ENCODE peak calls at places on chromosome 21, in eight cellular contexts. N is stomach, W is GM06990, A is cardiac muscle cell, O is suprapubic skin, L is H1, J is endodermal cell, I is left lung. D is an unnamed sample. For H3K36me3, the result is how much of the 10 kb centered on the place peaks cover.

GRCh38 chr21:44353200-44353970 is at the start of gene TRPM2:
- DNase-seq in N (peak), W (peak), A (no peak), O (peak), L (no peak), J (no peak), I (peak), D (no peak)

GRCh38 chr21:15063821-15064575 is 802 bp downstream of the NRIP1 start:
- DNase-seq in N (peak), W (peak), A (peak), O (peak), L (no peak), J (peak), I (peak), D (peak)

GRCh38 chr21:16305686-16306085 is 575.9 kb downstream of the USP25 start:
- DNase-seq in N (no peak), W (no peak), A (no peak), O (no peak), L (no peak), J (no peak), I (no peak), D (no peak)

GRCh38 chr21:31698461-31698860 is 33.5 kb downstream of the SCAF4 start:
- DNase-seq in N (no peak), W (no peak), A (no peak), O (no peak), L (no peak), J (no peak), I (no peak), D (no peak)

GRCh38 chr21:36635991-36636390 is 62.9 kb upstream of the SIM2 start:
- DNase-seq in N (no peak), W (no peak), A (no peak), O (no peak), L (no peak), J (no peak), I (no peak), D (no peak)

GRCh38 chr21:25568230-25568629 is 39.1 kb downstream of the MRPL39 start:
- DNase-seq in N (no peak), W (no peak), A (peak), O (no peak), L (no peak), J (peak), I (no peak), D (peak)

GRCh38 chr21:32645261-32646182 is 33.3 kb upstream of the CFAP298 start:
- DNase-seq in N (no peak), W (no peak), A (peak), O (no peak), L (peak), J (peak), I (no peak), D (no peak)

GRCh38 chr21:24824209-24824608 is 783.1 kb downstream of the MRPL39 start:
- DNase-seq in N (no peak), W (no peak), A (no peak), O (no peak), L (no peak), J (no peak), I (no peak), D (no peak)

GRCh38 chr21:31660134-31660565 is 657 bp downstream of the SOD1 start:
- DNase-seq in N (no peak), W (peak), A (peak), O (peak), L (no peak), J (peak), I (no peak), D (no peak)

GRCh38 chr21:32728455-32729237 is 833 bp upstream of the SYNJ1 start:
- DNase-seq in N (no peak), W (no peak), A (no peak), O (no peak), L (no peak), J (no peak), I (no peak), D (no peak)

GRCh38 chr21:28089599-28090421 is 902.9 kb downstream of the LTN1 start:
- DNase-seq in N (no peak), W (no peak), A (no peak), O (no peak), L (no peak), J (peak), I (peak), D (no peak)

GRCh38 chr21:25997788-25998611 is 172.6 kb downstream of the APP start:
- DNase-seq in N (peak), W (no peak), A (peak), O (no peak), L (peak), J (peak), I (no peak), D (no peak)

GRCh38 chr21:18801468-18801867 is 397.9 kb upstream of the TMPRSS15 start:
- DNase-seq in N (peak), W (no peak), A (no peak), O (no peak), L (no peak), J (no peak), I (no peak), D (no peak)

GRCh38 chr21:36162631-36163030 is 6.0 kb downstream of the DOP1B start:
- DNase-seq in N (peak), W (no peak), A (no peak), O (no peak), L (no peak), J (no peak), I (no peak), D (no peak)

GRCh38 chr21:41397416-41397815 is 28.6 kb upstream of the MX1 start:
- DNase-seq in N (no peak), W (no peak), A (no peak), O (no peak), L (no peak), J (peak), I (no peak), D (no peak)

GRCh38 chr21:43571976-43572375 is 87.3 kb downstream of the HSF2BP start:
- DNase-seq in N (no peak), W (no peak), A (no peak), O (no peak), L (no peak), J (no peak), I (no peak), D (no peak)

GRCh38 chr21:23016617-23017016 is 2018.4 kb downstream of the NCAM2 start:
- DNase-seq in N (no peak), W (no peak), A (peak), O (no peak), L (peak), J (peak), I (no peak), D (no peak)

GRCh38 chr21:43304621-43305335 is 122.2 kb downstream of the SIK1 start:
- DNase-seq in N (no peak), W (no peak), A (no peak), O (peak), L (no peak), J (no peak), I (peak), D (no peak)

GRCh38 chr21:42766756-42767560 is 112.4 kb downstream of the WDR4 start:
- DNase-seq in N (no peak), W (no peak), A (no peak), O (no peak), L (no peak), J (no peak), I (peak), D (no peak)

GRCh38 chr21:32147041-32147440 is 131.8 kb downstream of the MIS18A start:
- DNase-seq in N (no peak), W (no peak), A (no peak), O (no peak), L (no peak), J (peak), I (no peak), D (no peak)

GRCh38 chr21:14284439-14284838 is 68.5 kb downstream of the RBM11 start:
- DNase-seq in N (no peak), W (no peak), A (no peak), O (no peak), L (no peak), J (no peak), I (no peak), D (no peak)

GRCh38 chr21:44273046-44273445 is 11.3 kb upstream of the DNMT3L start:
- DNase-seq in N (no peak), W (no peak), A (no peak), O (no peak), L (no peak), J (no peak), I (peak), D (no peak)

GRCh38 chr21:23740463-23740862 is 1866.8 kb downstream of the MRPL39 start:
- DNase-seq in N (no peak), W (no peak), A (no peak), O (no peak), L (no peak), J (no peak), I (no peak), D (no peak)

GRCh38 chr21:37072239-37072987 is 458 bp downstream of the PIGP start:
- DNase-seq in N (peak), W (no peak), A (no peak), O (no peak), L (no peak), J (no peak), I (peak), D (peak)

GRCh38 chr21:32494946-32495703 is 82.6 kb downstream of the EVA1C start:
- DNase-seq in N (no peak), W (no peak), A (no peak), O (no peak), L (no peak), J (peak), I (no peak), D (no peak)

GRCh38 chr21:37546949-37547614 is 180.5 kb downstream of the DYRK1A start:
- DNase-seq in N (no peak), W (no peak), A (no peak), O (peak), L (no peak), J (peak), I (no peak), D (no peak)

GRCh38 chr21:31184462-31184861 is 146.2 kb upstream of the KRTAP19-8 start:
- DNase-seq in N (no peak), W (no peak), A (no peak), O (no peak), L (no peak), J (no peak), I (no peak), D (peak)

GRCh38 chr21:31218830-31219608 is 125.0 kb downstream of the TIAM1 start:
- DNase-seq in N (peak), W (no peak), A (no peak), O (peak), L (no peak), J (peak), I (no peak), D (no peak)

GRCh38 chr21:29323189-29323588 is 24.5 kb downstream of the BACH1 start:
- DNase-seq in N (no peak), W (no peak), A (no peak), O (no peak), L (no peak), J (no peak), I (no peak), D (no peak)

GRCh38 chr21:29322570-29322957 is 23.8 kb downstream of the BACH1 start:
- DNase-seq in N (no peak), W (no peak), A (no peak), O (no peak), L (no peak), J (no peak), I (no peak), D (no peak)

GRCh38 chr21:29320021-29320420 is 21.3 kb downstream of the BACH1 start:
- DNase-seq in N (no peak), W (no peak), A (no peak), O (no peak), L (no peak), J (no peak), I (no peak), D (no peak)

GRCh38 chr21:29321217-29321616 is 22.5 kb downstream of the BACH1 start:
- DNase-seq in N (no peak), W (no peak), A (no peak), O (no peak), L (no peak), J (no peak), I (no peak), D (no peak)

GRCh38 chr21:29321908-29322569 is 23.3 kb downstream of the BACH1 start:
- DNase-seq in N (no peak), W (no peak), A (no peak), O (no peak), L (no peak), J (no peak), I (no peak), D (no peak)
- H3K36me3 ChIP-seq in N (under half), W (under half), A (under half), O (under half), L (under half), J (under half), I (under half), D (under half)

DNA sequence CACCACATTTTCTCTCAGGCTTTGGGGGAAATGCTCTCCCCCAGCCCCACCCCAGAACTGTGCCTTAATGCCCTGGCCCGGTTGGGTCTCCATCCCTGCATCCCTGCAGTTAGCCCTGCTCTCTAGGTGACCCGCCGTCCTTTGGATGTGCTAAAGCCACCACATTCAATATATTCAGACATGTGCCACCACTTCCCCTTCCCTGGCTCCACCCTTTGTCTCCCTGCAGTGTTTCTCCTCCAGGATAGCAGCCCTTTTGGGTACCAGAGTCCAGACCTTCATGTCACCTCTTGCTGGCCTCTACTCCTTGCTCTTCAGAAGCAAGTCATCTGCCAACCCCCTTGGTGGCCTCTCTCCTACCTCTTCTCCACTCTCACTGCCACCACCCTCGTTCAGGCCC is 41.8 kb downstream of the RUNX1 start:
- DNase-seq in N (no peak), W (no peak), A (no peak), O (no peak), L (no peak), J (peak), I (no peak), D (no peak)
- H3K4me3 ChIP-seq in N (no peak), W (no peak), A (no peak), O (no peak), L (no peak), J (no peak), I (no peak), D (no peak)

DNA sequence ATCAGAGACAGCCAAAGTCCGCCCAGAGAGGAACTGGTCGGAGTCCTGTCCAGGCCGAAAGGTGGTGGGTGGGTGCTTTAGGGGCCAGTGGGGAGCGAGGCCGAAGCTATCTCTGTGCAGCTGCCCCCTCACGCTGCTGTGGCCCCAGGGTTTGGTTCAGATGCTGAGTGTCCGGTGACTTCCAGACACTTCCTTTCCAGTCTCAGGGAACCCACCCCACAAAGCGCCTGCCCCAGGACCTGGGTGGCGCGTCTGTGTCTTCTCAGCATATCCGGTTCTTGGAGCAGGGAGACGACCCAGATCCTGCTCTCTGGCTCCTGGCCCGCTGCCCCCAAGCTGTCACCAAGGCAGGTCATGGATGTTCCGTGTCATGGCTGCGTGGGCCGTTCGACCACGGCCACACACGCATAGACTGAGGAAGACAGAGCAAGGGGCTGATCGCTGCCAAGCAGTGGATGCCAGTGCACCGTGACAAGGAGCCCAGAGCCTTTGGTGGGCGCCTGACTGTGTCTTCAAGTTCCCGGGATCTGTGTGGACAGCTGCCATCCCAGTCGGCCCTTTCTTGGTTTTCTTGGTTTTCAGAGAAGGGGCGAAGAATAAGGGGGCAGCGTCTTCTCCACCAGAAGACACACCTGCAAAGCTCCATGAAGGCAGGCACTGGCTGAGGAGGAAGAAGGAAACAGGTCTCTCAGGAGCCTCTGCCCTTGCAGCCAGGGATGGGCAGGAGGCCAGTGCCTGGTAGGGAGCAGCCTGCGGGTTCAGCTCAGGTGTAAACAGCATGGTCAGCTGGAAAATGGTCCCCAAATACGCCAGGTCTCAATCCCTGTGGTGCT is 22.9 kb upstream of the COL18A1 start:
- DNase-seq in N (no peak), W (no peak), A (no peak), O (peak), L (no peak), J (peak), I (peak), D (no peak)
- H3K36me3 ChIP-seq in N (under half), W (under half), A (under half), O (under half), L (under half), J (under half), I (under half), D (under half)

GRCh38 chr21:29939859-29940245 is at the start of gene GRIK1:
- DNase-seq in N (no peak), W (no peak), A (peak), O (no peak), L (no peak), J (peak), I (peak), D (no peak)
- H3K4me3 ChIP-seq in N (peak), W (no peak), A (peak), O (peak), L (peak), J (peak), I (no peak), D (no peak)

DNA sequence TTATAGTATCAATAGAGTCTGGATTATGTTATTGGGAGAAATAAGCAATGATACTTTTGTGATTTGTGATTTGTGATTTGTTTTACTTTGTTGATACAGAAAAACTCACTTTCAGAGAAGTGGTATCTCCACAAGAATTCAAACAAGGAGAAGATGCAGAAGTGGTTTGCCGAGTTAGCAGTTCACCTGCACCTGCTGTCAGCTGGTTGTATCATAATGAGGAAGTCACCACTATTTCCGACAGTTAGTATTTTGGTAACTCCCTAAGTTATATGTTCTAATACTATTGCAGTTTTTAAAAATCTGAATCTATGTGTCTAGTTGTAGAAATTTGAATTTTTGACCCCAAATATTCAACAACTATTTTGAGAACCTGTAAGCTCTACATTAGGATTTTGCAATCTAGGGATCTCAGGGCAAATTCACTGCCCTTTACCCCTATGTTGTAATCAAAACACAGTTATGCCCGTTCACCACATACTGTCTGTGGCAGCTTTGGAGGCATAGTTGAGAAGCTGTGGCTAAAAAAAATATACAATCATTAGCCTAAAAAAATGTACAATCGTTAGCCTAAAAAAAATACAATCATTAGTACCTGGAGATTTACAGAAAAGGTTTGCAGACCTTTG is 288.1 kb downstream of the NCAM2 start:
- DNase-seq in N (no peak), W (no peak), A (no peak), O (no peak), L (no peak), J (no peak), I (no peak), D (no peak)
- H3K36me3 ChIP-seq in N (under half), W (under half), A (under half), O (under half), L (under half), J (under half), I (under half), D (under half)

D was measured in CD4-positive, CD25-positive, alpha-beta regulatory T cell.